ENCODE peak calls at places on chromosomes 11 and 22, in eight cellular contexts. U is mucosa of descending colon, N is NT2/D1, P is aorta, Q is H9, L is A549, A is ovary, R is BE2C. D is an unnamed sample. For H3K9me3, the result is how much of the 10 kb centered on the place peaks cover.

GRCh38 chr22:32411388-32411787 is 659 bp downstream of the RTCB start:
- DNase-seq in U (no peak), N (no peak), P (no peak), Q (no peak), L (no peak), A (no peak), R (no peak), D (no peak)

GRCh38 chr11:60625262-60625661 is 74.2 kb upstream of the MS4A8 start:
- DNase-seq in U (no peak), N (peak), P (no peak), Q (peak), L (peak), A (no peak), R (peak), D (no peak)

GRCh38 chr11:66883021-66883968 is 26.4 kb downstream of the LRFN4 start:
- DNase-seq in U (peak), N (peak), P (peak), Q (peak), L (peak), A (no peak), R (peak), D (peak)

GRCh38 chr11:20127671-20128527 is 32.4 kb downstream of the DBX1 start:
- DNase-seq in U (peak), N (peak), P (peak), Q (peak), L (peak), A (peak), R (peak), D (peak)

GRCh38 chr22:31719850-31720471 is 30.0 kb downstream of the PRR14L start:
- DNase-seq in U (no peak), N (no peak), P (no peak), Q (no peak), L (no peak), A (no peak), R (no peak), D (no peak)

GRCh38 chr11:17633987-17634775 is 85.2 kb upstream of the MYOD1 start:
- DNase-seq in U (no peak), N (no peak), P (no peak), Q (no peak), L (no peak), A (no peak), R (no peak), D (no peak)

GRCh38 chr22:33766056-33766455 is 154.2 kb downstream of the LARGE1 start:
- DNase-seq in U (no peak), N (no peak), P (no peak), Q (no peak), L (no peak), A (no peak), R (no peak), D (no peak)

GRCh38 chr11:78228467-78228866 is 39.7 kb downstream of the USP35 start:
- DNase-seq in U (no peak), N (peak), P (no peak), Q (peak), L (peak), A (no peak), R (no peak), D (no peak)

GRCh38 chr22:25159028-25159427 is 40.6 kb upstream of the CRYBB3 start:
- DNase-seq in U (no peak), N (no peak), P (no peak), Q (no peak), L (no peak), A (no peak), R (peak), D (no peak)

GRCh38 chr11:29809121-29809520 is 207.7 kb downstream of the KCNA4 start:
- DNase-seq in U (no peak), N (no peak), P (no peak), Q (no peak), L (no peak), A (no peak), R (no peak), D (no peak)

GRCh38 chr11:102842930-102843329 is 479 bp downstream of the MMP3 start:
- DNase-seq in U (no peak), N (no peak), P (no peak), Q (no peak), L (no peak), A (no peak), R (no peak), D (no peak)

GRCh38 chr11:1574256-1575242 is 2.5 kb upstream of the DUSP8 start:
- DNase-seq in U (peak), N (no peak), P (peak), Q (peak), L (peak), A (peak), R (peak), D (peak)

GRCh38 chr11:15852179-15852578 is 504.2 kb downstream of the SOX6 start:
- DNase-seq in U (no peak), N (no peak), P (no peak), Q (no peak), L (peak), A (no peak), R (peak), D (no peak)

GRCh38 chr11:130144721-130145327 is 14.8 kb upstream of the ST14 start:
- DNase-seq in U (no peak), N (no peak), P (no peak), Q (no peak), L (no peak), A (peak), R (no peak), D (no peak)

GRCh38 chr11:124069429-124070401 is 28.6 kb upstream of the OR10G7 start:
- DNase-seq in U (peak), N (no peak), P (peak), Q (peak), L (peak), A (no peak), R (peak), D (no peak)

GRCh38 chr11:45166604-45166897 is 20.1 kb downstream of the PRDM11 start:
- DNase-seq in U (no peak), N (no peak), P (no peak), Q (no peak), L (no peak), A (no peak), R (no peak), D (no peak)

GRCh38 chr11:100676901-100677300 is 10.2 kb upstream of the ARHGAP42 start:
- DNase-seq in U (no peak), N (no peak), P (no peak), Q (peak), L (peak), A (no peak), R (no peak), D (no peak)

GRCh38 chr11:88102595-88102929 is 72.7 kb downstream of the RAB38 start:
- DNase-seq in U (no peak), N (no peak), P (no peak), Q (no peak), L (no peak), A (no peak), R (no peak), D (no peak)

GRCh38 chr11:118996926-118997626 is 862 bp upstream of the CENATAC start:
- DNase-seq in U (no peak), N (no peak), P (no peak), Q (peak), L (peak), A (no peak), R (no peak), D (peak)

GRCh38 chr11:111526501-111526900 is 11.9 kb downstream of the HOATZ start:
- DNase-seq in U (no peak), N (no peak), P (no peak), Q (no peak), L (peak), A (no peak), R (no peak), D (no peak)

GRCh38 chr11:10356161-10356560 is 51.3 kb downstream of the ADM start:
- DNase-seq in U (no peak), N (no peak), P (no peak), Q (no peak), L (no peak), A (no peak), R (no peak), D (no peak)

GRCh38 chr11:130761560-130762220 is 154.6 kb downstream of the SNX19 start:
- DNase-seq in U (no peak), N (peak), P (no peak), Q (peak), L (no peak), A (no peak), R (no peak), D (no peak)

GRCh38 chr22:23915230-23915754 is 21.1 kb downstream of the MIF start:
- DNase-seq in U (no peak), N (no peak), P (no peak), Q (peak), L (no peak), A (no peak), R (no peak), D (no peak)

GRCh38 chr11:17613983-17614382 is 66.9 kb downstream of the OTOG start:
- DNase-seq in U (no peak), N (no peak), P (no peak), Q (no peak), L (no peak), A (no peak), R (no peak), D (no peak)

GRCh38 chr11:132496341-132496740 is 1036.0 kb downstream of the OPCML start:
- DNase-seq in U (no peak), N (no peak), P (no peak), Q (no peak), L (no peak), A (no peak), R (no peak), D (no peak)
- H3K9me3 ChIP-seq in U (under half), N (under half), P (under half), Q (under half), L (under half), A (under half), R (under half), D (under half)

GRCh38 chr22:49055406-49055805 is 772.3 kb downstream of the BRD1 start:
- DNase-seq in U (no peak), N (no peak), P (no peak), Q (no peak), L (no peak), A (no peak), R (no peak), D (no peak)

GRCh38 chr22:49052023-49052538 is 775.6 kb downstream of the BRD1 start:
- DNase-seq in U (peak), N (no peak), P (no peak), Q (peak), L (no peak), A (no peak), R (no peak), D (no peak)

GRCh38 chr22:49051491-49052022 is 776.1 kb downstream of the BRD1 start:
- DNase-seq in U (no peak), N (no peak), P (no peak), Q (no peak), L (no peak), A (no peak), R (no peak), D (no peak)

GRCh38 chr22:49053574-49053973 is 774.1 kb downstream of the BRD1 start:
- DNase-seq in U (no peak), N (no peak), P (no peak), Q (no peak), L (no peak), A (no peak), R (no peak), D (no peak)

DNA sequence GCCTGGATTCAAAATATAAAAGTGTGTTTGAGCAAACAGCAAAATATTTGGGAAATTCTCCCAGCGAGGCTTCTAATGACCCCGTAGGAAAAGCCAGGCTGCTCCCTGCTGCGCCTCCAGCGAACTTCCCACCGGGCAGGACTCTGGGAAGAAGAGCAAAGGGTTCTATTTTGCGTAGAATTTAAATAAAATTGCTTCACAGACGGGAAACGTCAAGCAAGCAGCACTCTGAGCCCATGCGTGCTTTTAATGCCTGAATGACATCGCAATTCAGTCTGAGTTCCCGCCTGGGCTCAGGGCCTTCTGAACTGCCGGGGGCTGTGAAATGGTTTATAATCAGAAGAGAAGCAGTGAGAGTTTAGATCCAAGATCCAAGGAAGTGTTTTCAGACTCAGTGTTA is 775.1 kb downstream of the BRD1 start:
- DNase-seq in U (no peak), N (no peak), P (no peak), Q (no peak), L (no peak), A (no peak), R (no peak), D (no peak)
- H3K9me3 ChIP-seq in U (under half), N (under half), P (under half), Q (under half), L (under half), A (under half), R (under half), D (under half)

GRCh38 chr22:47535681-47536080 is 773.2 kb downstream of the TBC1D22A start:
- DNase-seq in U (no peak), N (no peak), P (no peak), Q (no peak), L (no peak), A (no peak), R (no peak), D (no peak)
- H3K9me3 ChIP-seq in U (under half), N (under half), P (under half), Q (half or more), L (under half), A (under half), R (under half), D (under half)

GRCh38 chr22:16845465-16845864 is 20.3 kb upstream of the XKR3 start:
- DNase-seq in U (no peak), N (no peak), P (no peak), Q (no peak), L (no peak), A (no peak), R (no peak), D (no peak)
- H3K9me3 ChIP-seq in U (under half), N (under half), P (under half), Q (under half), L (under half), A (under half), R (under half), D (under half)

DNA sequence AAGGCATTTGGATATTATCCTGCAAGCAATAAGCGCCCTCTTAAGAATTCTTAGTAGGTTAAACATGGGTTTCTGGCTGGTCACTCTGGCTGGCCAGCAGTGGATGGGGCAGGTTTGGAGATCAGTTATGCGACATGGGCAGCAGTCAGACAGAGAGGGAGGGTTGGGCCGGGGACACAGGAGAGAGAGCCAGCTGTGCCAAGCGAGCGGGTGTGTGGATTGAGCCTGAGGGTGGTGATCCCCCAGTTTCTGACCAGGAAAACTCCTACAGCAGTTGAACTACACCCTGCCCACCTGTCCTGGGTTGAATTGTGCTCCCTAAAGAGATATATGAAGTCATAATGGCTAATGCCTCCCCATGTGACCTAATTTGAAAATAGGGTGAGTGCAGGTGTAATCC is 671.2 kb downstream of the TBC1D22A start:
- DNase-seq in U (no peak), N (no peak), P (no peak), Q (no peak), L (no peak), A (no peak), R (no peak), D (no peak)
- H3K9me3 ChIP-seq in U (under half), N (under half), P (under half), Q (half or more), L (under half), A (under half), R (under half), D (under half)

GRCh38 chr22:48697223-48697622 is 1130.5 kb downstream of the BRD1 start:
- DNase-seq in U (no peak), N (no peak), P (no peak), Q (no peak), L (no peak), A (no peak), R (no peak), D (no peak)

GRCh38 chr22:48696371-48696770 is 1131.3 kb downstream of the BRD1 start:
- DNase-seq in U (no peak), N (no peak), P (no peak), Q (no peak), L (no peak), A (no peak), R (no peak), D (no peak)

GRCh38 chr22:48694296-48694883 is 1133.3 kb downstream of the BRD1 start:
- DNase-seq in U (no peak), N (no peak), P (no peak), Q (no peak), L (no peak), A (no peak), R (no peak), D (no peak)

GRCh38 chr22:48695251-48695650 is 1132.4 kb downstream of the BRD1 start:
- DNase-seq in U (no peak), N (no peak), P (no peak), Q (no peak), L (no peak), A (no peak), R (no peak), D (no peak)

GRCh38 chr22:48695731-48696305 is 1131.9 kb downstream of the BRD1 start:
- DNase-seq in U (no peak), N (no peak), P (no peak), Q (no peak), L (no peak), A (no peak), R (no peak), D (no peak)
- H3K9me3 ChIP-seq in U (under half), N (under half), P (under half), Q (under half), L (under half), A (under half), R (under half), D (under half)

GRCh38 chr11:132519226-132519860 is 1013.0 kb downstream of the OPCML start:
- DNase-seq in U (no peak), N (no peak), P (no peak), Q (no peak), L (no peak), A (no peak), R (no peak), D (no peak)

GRCh38 chr11:132523929-132524328 is 1008.4 kb downstream of the OPCML start:
- DNase-seq in U (no peak), N (no peak), P (no peak), Q (no peak), L (no peak), A (no peak), R (no peak), D (no peak)

DNA sequence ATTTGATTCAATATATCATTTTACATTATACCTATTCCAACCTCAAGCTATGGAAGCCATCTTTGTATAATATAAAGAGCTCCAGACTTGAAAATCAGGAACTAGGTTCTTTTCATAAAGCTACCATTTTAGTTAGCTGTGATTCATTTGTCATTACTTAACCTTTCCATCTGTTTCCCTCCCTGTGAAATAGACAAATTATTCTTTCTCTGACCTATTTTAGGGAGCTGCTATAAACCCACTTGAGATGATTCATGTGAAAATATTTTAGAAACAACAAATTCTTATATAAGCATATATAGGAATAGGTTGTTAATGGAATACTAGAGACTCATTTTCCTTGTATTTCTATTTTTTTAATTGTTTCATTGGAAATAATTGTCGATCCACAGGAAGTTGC is 1012.1 kb downstream of the OPCML start:
- DNase-seq in U (no peak), N (no peak), P (no peak), Q (no peak), L (no peak), A (no peak), R (no peak), D (no peak)
- H3K9me3 ChIP-seq in U (under half), N (under half), P (under half), Q (under half), L (under half), A (under half), R (under half), D (under half)

GRCh38 chr22:48573766-48574165 is 1253.9 kb downstream of the BRD1 start:
- DNase-seq in U (no peak), N (no peak), P (peak), Q (no peak), L (no peak), A (no peak), R (no peak), D (no peak)
- H3K9me3 ChIP-seq in U (under half), N (half or more), P (under half), Q (under half), L (under half), A (under half), R (under half), D (under half)

GRCh38 chr22:17664414-17665045 is 26.0 kb downstream of the BCL2L13 start:
- DNase-seq in U (no peak), N (no peak), P (no peak), Q (no peak), L (no peak), A (no peak), R (no peak), D (no peak)
- H3K9me3 ChIP-seq in U (under half), N (under half), P (under half), Q (under half), L (under half), A (under half), R (under half), D (under half)